ENCODE peak calls at places on chromosome 3, in five cellular contexts. One of them, this sample, is unnamed. For H3K9me3, the result is how much of the 10 kb centered on the place peaks cover.

GRCh38 chr3:17111556-17111955 is 226.8 kb downstream of the PLCL2 start:
- DNase-seq in A549: no peak
- DNase-seq in transverse colon: no peak
- DNase-seq in pancreas: no peak
- DNase-seq in aorta: no peak
- DNase-seq in this sample: no peak

GRCh38 chr3:112640864-112641751 is at the start of gene CCDC80:
- DNase-seq in A549: peak
- DNase-seq in transverse colon: no peak
- DNase-seq in pancreas: no peak
- DNase-seq in aorta: no peak
- DNase-seq in this sample: no peak

GRCh38 chr3:14906355-14906960 is 40.9 kb upstream of the NR2C2 start:
- DNase-seq in aorta: no peak
- DNase-seq in pancreas: no peak
- DNase-seq in transverse colon: no peak
- DNase-seq in A549: no peak
- DNase-seq in this sample: no peak

GRCh38 chr3:196970547-196971093 is 2.0 kb upstream of the PIGZ start:
- DNase-seq in aorta: no peak
- DNase-seq in A549: no peak
- DNase-seq in pancreas: no peak
- DNase-seq in transverse colon: no peak
- DNase-seq in this sample: no peak

GRCh38 chr3:156787926-156788663 is 38.1 kb upstream of the LEKR1 start:
- DNase-seq in aorta: no peak
- DNase-seq in transverse colon: no peak
- DNase-seq in pancreas: no peak
- DNase-seq in A549: peak
- DNase-seq in this sample: no peak

GRCh38 chr3:58874248-58874741 is 175.5 kb downstream of the CFAP20DC start:
- DNase-seq in aorta: no peak
- DNase-seq in pancreas: no peak
- DNase-seq in A549: no peak
- DNase-seq in transverse colon: no peak
- DNase-seq in this sample: no peak

GRCh38 chr3:64686446-64686908 is 1.3 kb downstream of the ADAMTS9 start:
- DNase-seq in aorta: no peak
- DNase-seq in pancreas: no peak
- DNase-seq in A549: peak
- DNase-seq in transverse colon: peak
- DNase-seq in this sample: no peak

GRCh38 chr3:71690222-71690821 is 34.9 kb downstream of the EIF4E3 start:
- DNase-seq in A549: no peak
- DNase-seq in pancreas: no peak
- DNase-seq in transverse colon: no peak
- DNase-seq in aorta: no peak
- DNase-seq in this sample: no peak

GRCh38 chr3:52531636-52532516 is 1.8 kb downstream of the NT5DC2 start:
- DNase-seq in A549: no peak
- DNase-seq in pancreas: peak
- DNase-seq in transverse colon: no peak
- DNase-seq in aorta: no peak
- DNase-seq in this sample: no peak

GRCh38 chr3:187802928-187803259 is 57.6 kb upstream of the BCL6 start:
- DNase-seq in pancreas: no peak
- DNase-seq in aorta: no peak
- DNase-seq in A549: no peak
- DNase-seq in transverse colon: no peak
- DNase-seq in this sample: no peak

GRCh38 chr3:17307889-17308288 is 423.1 kb downstream of the PLCL2 start:
- DNase-seq in aorta: no peak
- DNase-seq in transverse colon: no peak
- DNase-seq in A549: no peak
- DNase-seq in pancreas: no peak
- DNase-seq in this sample: no peak

GRCh38 chr3:59772416-59773408 is 722.9 kb upstream of the CFAP20DC start:
- DNase-seq in A549: no peak
- DNase-seq in transverse colon: peak
- DNase-seq in pancreas: no peak
- DNase-seq in aorta: no peak
- DNase-seq in this sample: no peak

GRCh38 chr3:158057666-158058065 is 48.6 kb downstream of the SHOX2 start:
- DNase-seq in aorta: no peak
- DNase-seq in A549: no peak
- DNase-seq in pancreas: no peak
- DNase-seq in transverse colon: no peak
- DNase-seq in this sample: no peak

GRCh38 chr3:58690490-58690889 is 23.9 kb upstream of the FAM3D start:
- DNase-seq in pancreas: no peak
- DNase-seq in aorta: no peak
- DNase-seq in transverse colon: no peak
- DNase-seq in A549: no peak
- DNase-seq in this sample: no peak

GRCh38 chr3:52939600-52939999 is 42.3 kb upstream of the STIMATE start:
- DNase-seq in A549: no peak
- DNase-seq in aorta: no peak
- DNase-seq in transverse colon: no peak
- DNase-seq in pancreas: no peak
- DNase-seq in this sample: no peak

GRCh38 chr3:58352624-58353023 is 19.9 kb downstream of the PXK start:
- DNase-seq in A549: no peak
- DNase-seq in aorta: no peak
- DNase-seq in transverse colon: no peak
- DNase-seq in pancreas: no peak
- DNase-seq in this sample: no peak

GRCh38 chr3:7506606-7507180 is 645.8 kb downstream of the GRM7 start:
- DNase-seq in transverse colon: no peak
- DNase-seq in A549: no peak
- DNase-seq in aorta: no peak
- DNase-seq in pancreas: no peak
- DNase-seq in this sample: no peak

GRCh38 chr3:128052831-128053419 is 688 bp downstream of the SEC61A1 start:
- DNase-seq in aorta: no peak
- DNase-seq in A549: no peak
- DNase-seq in pancreas: no peak
- DNase-seq in transverse colon: no peak
- DNase-seq in this sample: no peak

GRCh38 chr3:123310741-123311140 is 109.0 kb downstream of the SEC22A start:
- DNase-seq in aorta: no peak
- DNase-seq in pancreas: no peak
- DNase-seq in transverse colon: no peak
- DNase-seq in A549: peak
- DNase-seq in this sample: no peak

GRCh38 chr3:127787071-127787490 is 35.2 kb downstream of the MGLL start:
- DNase-seq in aorta: no peak
- DNase-seq in transverse colon: peak
- DNase-seq in A549: no peak
- DNase-seq in pancreas: no peak
- DNase-seq in this sample: no peak

GRCh38 chr3:104594491-104594890 is 772.2 kb upstream of the ALCAM start:
- DNase-seq in transverse colon: no peak
- DNase-seq in A549: no peak
- DNase-seq in aorta: no peak
- DNase-seq in pancreas: no peak
- DNase-seq in this sample: no peak

GRCh38 chr3:11944052-11944673 is 60.0 kb upstream of the SYN2 start:
- DNase-seq in aorta: no peak
- DNase-seq in pancreas: no peak
- DNase-seq in A549: peak
- DNase-seq in transverse colon: peak
- DNase-seq in this sample: no peak

GRCh38 chr3:138180375-138181029 is 5.8 kb upstream of the DBR1 start:
- DNase-seq in aorta: no peak
- DNase-seq in A549: peak
- DNase-seq in transverse colon: peak
- DNase-seq in pancreas: no peak
- DNase-seq in this sample: peak

GRCh38 chr3:154324919-154325318 is 632 bp upstream of the DHX36 start:
- DNase-seq in A549: peak
- DNase-seq in transverse colon: no peak
- DNase-seq in pancreas: no peak
- DNase-seq in aorta: no peak
- DNase-seq in this sample: no peak

GRCh38 chr3:46845397-46845859 is 17.8 kb downstream of the MYL3 start:
- DNase-seq in pancreas: peak
- DNase-seq in transverse colon: peak
- DNase-seq in aorta: no peak
- DNase-seq in A549: no peak
- DNase-seq in this sample: no peak

GRCh38 chr3:48826451-48826850 is 21.2 kb downstream of the PRKAR2A start:
- DNase-seq in A549: no peak
- DNase-seq in transverse colon: no peak
- DNase-seq in aorta: no peak
- DNase-seq in pancreas: no peak
- DNase-seq in this sample: no peak

GRCh38 chr3:122415762-122416654 is at the start of gene WDR5B:
- DNase-seq in pancreas: peak
- DNase-seq in A549: peak
- DNase-seq in aorta: peak
- DNase-seq in transverse colon: peak
- DNase-seq in this sample: peak

GRCh38 chr3:124995460-124995994 is 60.3 kb downstream of the HEG1 start:
- DNase-seq in aorta: peak
- DNase-seq in pancreas: no peak
- DNase-seq in A549: peak
- DNase-seq in transverse colon: peak
- DNase-seq in this sample: peak

GRCh38 chr3:134102976-134103375 is 73.3 kb upstream of the SLCO2A1 start:
- DNase-seq in pancreas: no peak
- DNase-seq in A549: no peak
- DNase-seq in transverse colon: no peak
- DNase-seq in aorta: no peak
- DNase-seq in this sample: no peak

GRCh38 chr3:50617096-50617791 is at the start of gene MAPKAPK3:
- DNase-seq in A549: no peak
- DNase-seq in pancreas: no peak
- DNase-seq in aorta: peak
- DNase-seq in transverse colon: peak
- DNase-seq in this sample: no peak

GRCh38 chr3:44596631-44597030 is 11.9 kb downstream of the ZNF660 start:
- DNase-seq in pancreas: no peak
- DNase-seq in A549: no peak
- DNase-seq in transverse colon: no peak
- DNase-seq in aorta: no peak
- DNase-seq in this sample: no peak
- H3K9me3 ChIP-seq in pancreas: under half
- H3K9me3 ChIP-seq in A549: under half
- H3K9me3 ChIP-seq in transverse colon: under half
- H3K9me3 ChIP-seq in aorta: under half
- H3K9me3 ChIP-seq in this sample: under half

GRCh38 chr3:73839032-73839431 is 214.3 kb upstream of the PDZRN3 start:
- DNase-seq in A549: no peak
- DNase-seq in pancreas: no peak
- DNase-seq in aorta: no peak
- DNase-seq in transverse colon: no peak
- DNase-seq in this sample: no peak

GRCh38 chr3:73832426-73832825 is 207.7 kb upstream of the PDZRN3 start:
- DNase-seq in transverse colon: no peak
- DNase-seq in pancreas: no peak
- DNase-seq in aorta: no peak
- DNase-seq in A549: no peak
- DNase-seq in this sample: no peak

GRCh38 chr3:73835945-73836344 is 211.2 kb upstream of the PDZRN3 start:
- DNase-seq in pancreas: no peak
- DNase-seq in A549: no peak
- DNase-seq in aorta: no peak
- DNase-seq in transverse colon: no peak
- DNase-seq in this sample: no peak
- H3K9me3 ChIP-seq in pancreas: under half
- H3K9me3 ChIP-seq in A549: under half
- H3K9me3 ChIP-seq in aorta: under half
- H3K9me3 ChIP-seq in transverse colon: under half
- H3K9me3 ChIP-seq in this sample: under half

GRCh38 chr3:193714523-193715137 is 121.6 kb downstream of the OPA1 start:
- DNase-seq in A549: no peak
- DNase-seq in pancreas: no peak
- DNase-seq in transverse colon: no peak
- DNase-seq in aorta: no peak
- DNase-seq in this sample: no peak

GRCh38 chr3:193719735-193720134 is 126.7 kb downstream of the OPA1 start:
- DNase-seq in transverse colon: no peak
- DNase-seq in pancreas: no peak
- DNase-seq in A549: no peak
- DNase-seq in aorta: no peak
- DNase-seq in this sample: no peak

GRCh38 chr3:193712938-193713337 is 119.9 kb downstream of the OPA1 start:
- DNase-seq in aorta: no peak
- DNase-seq in A549: no peak
- DNase-seq in pancreas: no peak
- DNase-seq in transverse colon: no peak
- DNase-seq in this sample: no peak

GRCh38 chr3:193720169-193720568 is 127.2 kb downstream of the OPA1 start:
- DNase-seq in A549: no peak
- DNase-seq in pancreas: no peak
- DNase-seq in aorta: no peak
- DNase-seq in transverse colon: no peak
- DNase-seq in this sample: no peak

DNA sequence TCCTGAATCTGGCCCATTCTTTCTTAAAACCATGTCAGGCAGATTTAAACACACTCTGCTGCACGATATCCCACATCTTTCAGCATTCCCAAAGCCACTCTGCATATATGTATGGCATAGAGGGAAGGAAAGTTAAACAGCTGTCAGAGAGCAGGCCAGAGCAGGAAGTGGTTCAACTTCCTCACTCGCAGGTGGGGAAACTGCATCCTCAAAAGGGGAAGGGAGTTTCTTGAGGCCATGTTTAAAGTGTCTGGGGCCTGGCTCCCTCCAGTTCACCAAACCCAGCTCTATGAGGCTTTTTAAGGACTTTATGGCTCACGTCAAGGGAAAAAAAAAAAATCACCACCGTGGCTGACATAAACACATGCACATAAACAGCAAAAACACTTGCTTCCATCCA is 123.1 kb downstream of the OPA1 start:
- DNase-seq in pancreas: no peak
- DNase-seq in transverse colon: no peak
- DNase-seq in aorta: no peak
- DNase-seq in A549: no peak
- DNase-seq in this sample: no peak
- H3K9me3 ChIP-seq in pancreas: under half
- H3K9me3 ChIP-seq in transverse colon: under half
- H3K9me3 ChIP-seq in aorta: under half
- H3K9me3 ChIP-seq in A549: under half
- H3K9me3 ChIP-seq in this sample: under half

DNA sequence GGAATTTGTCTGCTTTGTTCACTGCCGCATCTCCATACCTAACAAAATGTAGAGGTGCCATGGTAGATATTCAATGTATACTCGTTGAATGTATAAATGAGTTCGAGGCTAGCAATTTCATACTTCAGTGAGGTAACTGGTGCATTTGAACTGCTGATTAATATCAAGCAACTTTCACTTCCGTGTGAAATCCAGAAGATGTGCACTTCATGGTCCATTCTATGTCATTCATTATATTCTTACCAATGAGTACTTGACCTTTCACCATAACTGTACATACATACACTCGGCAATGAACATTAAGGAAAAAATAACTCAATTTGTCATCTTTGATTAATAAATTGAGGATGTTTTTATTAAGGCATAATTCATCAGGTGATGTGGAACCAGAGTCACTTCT is 598.5 kb downstream of the ZNF385D start:
- DNase-seq in A549: no peak
- DNase-seq in aorta: no peak
- DNase-seq in transverse colon: no peak
- DNase-seq in pancreas: no peak
- DNase-seq in this sample: no peak
- H3K9me3 ChIP-seq in A549: under half
- H3K9me3 ChIP-seq in aorta: under half
- H3K9me3 ChIP-seq in transverse colon: under half
- H3K9me3 ChIP-seq in pancreas: under half
- H3K9me3 ChIP-seq in this sample: under half